ENCODE peak calls at places on chromosomes 16 and 17, in eight cellular contexts. V is PC-3, J is GM23338, Q is GM23248, G is hepatocyte, T is HCT116, K is MM.1S, A is SK-N-SH. L is an unnamed sample.

GRCh38 chr17:34241062-34241461 is 14.0 kb upstream of the CCL2 start:
- DNase-seq in Q (no peak), J (no peak), V (no peak), K (no peak), G (no peak), A (peak; percentile 34), T (no peak), L (no peak)

GRCh38 chr16:84481051-84481735 is 23.3 kb downstream of the MEAK7 start:
- DNase-seq in G (peak; percentile 4), V (no peak), Q (no peak), A (no peak), J (no peak), T (no peak), K (no peak), L (no peak)

GRCh38 chr17:82087961-82088837 is 9.8 kb downstream of the FASN start:
- DNase-seq in Q (no peak), V (no peak), J (no peak), K (no peak), G (no peak), T (no peak), A (no peak), L (no peak)

GRCh38 chr16:35210681-35211433 is 1751.4 kb downstream of the TP53TG3F start:
- DNase-seq in A (no peak), V (no peak), K (no peak), G (no peak), T (no peak), Q (no peak), J (no peak), L (no peak)

GRCh38 chr17:80372922-80373570 is 41.9 kb upstream of the ENDOV start:
- DNase-seq in A (no peak), J (no peak), V (no peak), G (no peak), Q (no peak), K (no peak), T (no peak), L (no peak)

GRCh38 chr17:17191961-17192381 is 14.2 kb downstream of the PLD6 start:
- DNase-seq in A (no peak), J (no peak), G (no peak), Q (no peak), K (no peak), T (no peak), V (no peak), L (no peak)

GRCh38 chr17:46782250-46782953 is 36.1 kb downstream of the WNT3 start:
- DNase-seq in Q (peak; percentile 54), G (peak; percentile 67), K (peak; percentile 30), A (peak; percentile 82), T (no peak), J (peak; percentile 77), V (peak; percentile 84), L (peak; percentile 77)

GRCh38 chr17:7219434-7219811 is 213 bp downstream of the DLG4 start:
- DNase-seq in K (no peak), V (no peak), T (no peak), G (no peak), A (no peak), Q (no peak), J (no peak), L (no peak)

GRCh38 chr16:56479469-56479868 is 28.1 kb downstream of the OGFOD1 start:
- DNase-seq in T (no peak), V (no peak), A (no peak), Q (no peak), J (peak; percentile 43), G (no peak), K (no peak), L (no peak)

DNA sequence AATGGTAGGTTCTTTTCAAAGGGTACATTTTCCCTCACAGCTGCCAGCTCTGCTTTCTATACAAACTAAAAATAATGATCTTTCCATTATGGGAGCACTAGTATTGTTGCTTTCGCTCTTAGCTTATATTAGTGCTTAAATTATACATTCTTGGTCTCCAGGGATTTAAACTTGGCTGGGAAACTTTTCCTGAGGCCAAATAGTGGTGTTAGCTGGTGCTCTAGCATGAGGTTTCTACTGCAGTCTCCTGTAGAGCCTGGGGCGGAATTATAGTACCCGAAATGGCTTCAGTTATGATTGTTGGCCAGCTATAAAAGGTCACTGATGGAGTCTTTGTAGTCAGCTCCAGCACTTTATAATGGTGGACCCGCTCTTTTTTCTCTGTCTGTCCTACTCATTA is 74.8 kb upstream of the CDH11 start:
- DNase-seq in K (no peak), J (no peak), V (no peak), A (no peak), Q (no peak), G (no peak), T (no peak), L (no peak)
- H3K9me2 ChIP-seq in K (no peaks in the 10 kb centered on the region), J (no peaks in the 10 kb centered on the region), V (no peaks in the 10 kb centered on the region), A (no peaks in the 10 kb centered on the region), Q (no peaks in the 10 kb centered on the region), G (no peaks in the 10 kb centered on the region), T (no peaks in the 10 kb centered on the region), L (no peaks in the 10 kb centered on the region)

GRCh38 chr17:4743898-4744297 is 4.2 kb upstream of the CXCL16 start:
- DNase-seq in Q (no peak), A (no peak), T (no peak), J (no peak), V (no peak), G (no peak), K (no peak), L (no peak)

GRCh38 chr17:4748687-4749086 is 9.0 kb upstream of the CXCL16 start:
- DNase-seq in K (no peak), T (no peak), G (no peak), J (no peak), V (no peak), A (no peak), Q (no peak), L (no peak)

GRCh38 chr17:4750606-4751005 is 10.9 kb upstream of the CXCL16 start:
- DNase-seq in K (no peak), T (no peak), Q (no peak), V (no peak), J (no peak), A (no peak), G (no peak), L (no peak)

GRCh38 chr17:4744999-4745969 is 5.6 kb upstream of the CXCL16 start:
- DNase-seq in K (no peak), V (no peak), G (peak; percentile 51), Q (no peak), A (peak; percentile 61), J (peak; percentile 89), T (no peak), L (no peak)

DNA sequence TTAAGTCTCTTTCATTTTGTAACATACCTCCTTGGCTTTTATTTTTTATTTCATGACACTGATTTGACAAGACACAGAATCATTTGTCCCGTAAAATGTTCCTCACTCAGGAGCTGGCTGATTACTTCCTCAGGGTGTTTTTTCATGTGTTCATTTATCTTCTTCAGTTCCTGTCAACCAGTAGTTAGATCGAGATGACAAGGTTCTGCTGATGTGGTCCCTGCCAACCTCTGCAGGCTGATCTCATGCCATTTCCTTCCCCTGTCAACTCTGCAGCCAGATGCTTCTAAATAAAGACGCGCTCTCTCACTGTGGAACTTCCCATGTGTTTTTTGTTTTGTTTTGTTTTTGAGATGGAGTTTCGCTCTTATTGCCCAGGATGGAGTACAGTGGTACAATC is 8.1 kb upstream of the CXCL16 start:
- DNase-seq in K (peak; percentile 78), V (no peak), Q (no peak), A (peak; percentile 62), J (no peak), G (no peak), T (no peak), L (peak; percentile 29)
- TF ChIP-seq EZH2phosphoT487 in K (no peak), V (no peak), Q (no peak), A (no peak), J (no peak), G (no peak), T (no peak), L (no peak)

GRCh38 chr16:14177704-14178103 is 106.6 kb downstream of the MRTFB start:
- DNase-seq in G (no peak), T (no peak), V (no peak), K (no peak), Q (no peak), J (no peak), A (no peak), L (no peak)
- H3K27ac ChIP-seq in G (no peak overlapping the region), T (no peak overlapping the region), V (no peak overlapping the region), K (no peak overlapping the region), Q (no peak overlapping the region), J (no peak overlapping the region), A (no peak overlapping the region), L (no peak overlapping the region)

GRCh38 chr17:78329263-78330059 is 30.4 kb downstream of the SOCS3 start:
- DNase-seq in A (peak; percentile 41), T (peak; percentile 76), V (peak; percentile 72), Q (peak; percentile 92), G (no peak), J (no peak), K (no peak), L (no peak)

GRCh38 chr17:78330570-78331224 is 29.2 kb downstream of the SOCS3 start:
- DNase-seq in Q (no peak), V (peak; percentile 98), A (peak; percentile 29), T (peak; percentile 67), K (no peak), J (no peak), G (no peak), L (no peak)

GRCh38 chr17:78335176-78335575 is 24.7 kb downstream of the SOCS3 start:
- DNase-seq in T (no peak), K (no peak), V (no peak), J (no peak), G (no peak), Q (no peak), A (no peak), L (no peak)

GRCh38 chr17:78332991-78333390 is 26.9 kb downstream of the SOCS3 start:
- DNase-seq in K (no peak), T (no peak), G (no peak), J (no peak), A (no peak), V (no peak), Q (no peak), L (no peak)

GRCh38 chr17:78332530-78332929 is 27.3 kb downstream of the SOCS3 start:
- DNase-seq in G (no peak), A (no peak), J (no peak), Q (no peak), V (no peak), K (no peak), T (no peak), L (no peak)
- H3K9me2 ChIP-seq in G (no peaks in the 10 kb centered on the region), A (no peaks in the 10 kb centered on the region), J (no peaks in the 10 kb centered on the region), Q (no peaks in the 10 kb centered on the region), V (no peaks in the 10 kb centered on the region), K (no peaks in the 10 kb centered on the region), T (no peaks in the 10 kb centered on the region), L (no peaks in the 10 kb centered on the region)

GRCh38 chr17:36002631-36003030 is 1.3 kb upstream of the CCL15 start:
- DNase-seq in V (no peak), A (no peak), J (no peak), T (no peak), G (no peak), Q (no peak), K (no peak), L (no peak)

GRCh38 chr17:36004604-36005003 is 3.3 kb upstream of the CCL15 start:
- DNase-seq in Q (no peak), T (no peak), K (peak; percentile 33), V (no peak), A (no peak), J (no peak), G (no peak), L (no peak)

GRCh38 chr17:36001109-36001735 is at the start of gene CCL15:
- DNase-seq in K (no peak), T (no peak), Q (no peak), J (no peak), G (peak; percentile 56), A (no peak), V (no peak), L (no peak)

GRCh38 chr17:36000730-36001108 is 634 bp downstream of the CCL15 start:
- DNase-seq in G (peak; percentile 49), A (no peak), J (no peak), Q (no peak), T (no peak), K (no peak), V (no peak), L (no peak)

GRCh38 chr17:36001862-36002603 is 680 bp upstream of the CCL15 start:
- DNase-seq in T (no peak), J (no peak), A (no peak), G (peak; percentile 92), Q (no peak), V (no peak), K (no peak), L (no peak)
- TF ChIP-seq EZH2phosphoT487 in T (no peak), J (no peak), A (no peak), G (no peak), Q (no peak), V (no peak), K (no peak), L (no peak)

L was measured in OCI-LY7.